ENCODE peak calls at places on chromosomes 12 and 14, in five cellular contexts. A is mesendoderm, G is IMR-90, J is trophoblast cell, S is H1. X is an unnamed sample.

GRCh38 chr12:104353012-104353981 is 49.8 kb downstream of the EID3 start:
- DNase-seq in G (no peak), A (no peak), J (no peak), S (no peak), X (no peak)

GRCh38 chr12:92502417-92503028 is 200.3 kb upstream of the PLEKHG7 start:
- DNase-seq in S (no peak), J (peak), G (no peak), A (peak), X (no peak)

GRCh38 chr12:129821964-129822363 is 81.9 kb downstream of the TMEM132D start:
- DNase-seq in S (no peak), A (no peak), J (no peak), G (no peak), X (no peak)

GRCh38 chr14:29233188-29233587 is 466.6 kb downstream of the FOXG1 start:
- DNase-seq in A (no peak), G (no peak), S (no peak), J (no peak), X (no peak)

GRCh38 chr12:55681142-55682077 is 26.3 kb downstream of the ITGA7 start:
- DNase-seq in J (peak), S (peak), A (peak), G (peak), X (peak)

GRCh38 chr14:73780896-73781295 is 66.7 kb upstream of the PNMA1 start:
- DNase-seq in S (no peak), J (no peak), G (no peak), A (no peak), X (no peak)

GRCh38 chr12:121894633-121895032 is 6.0 kb downstream of the PSMD9 start:
- DNase-seq in J (peak), A (peak), S (no peak), G (peak), X (no peak)

GRCh38 chr14:91511014-91511466 is 930 bp upstream of the PPP4R3A start:
- DNase-seq in S (no peak), G (peak), A (peak), J (no peak), X (peak)

GRCh38 chr12:121811434-121812319 is 7.9 kb downstream of the SETD1B start:
- DNase-seq in J (peak), A (peak), S (no peak), G (peak), X (peak)

GRCh38 chr14:39847852-39848251 is 415.6 kb upstream of the FBXO33 start:
- DNase-seq in G (no peak), J (no peak), A (no peak), S (no peak), X (no peak)

GRCh38 chr12:65720739-65721138 is 103.5 kb upstream of the HMGA2 start:
- DNase-seq in G (no peak), S (no peak), J (no peak), A (no peak), X (no peak)

GRCh38 chr12:114395755-114396152 is 10.2 kb downstream of the TBX5 start:
- DNase-seq in A (peak), S (no peak), J (no peak), G (peak), X (peak)

GRCh38 chr14:98858561-98858960 is 413.4 kb downstream of the BCL11B start:
- DNase-seq in J (no peak), S (no peak), G (no peak), A (no peak), X (no peak)

GRCh38 chr14:59777006-59777579 is 93.5 kb downstream of the RTN1 start:
- DNase-seq in J (no peak), A (no peak), S (no peak), G (no peak), X (no peak)

GRCh38 chr12:574475-575128 is 88.6 kb downstream of the NINJ2 start:
- DNase-seq in S (no peak), A (no peak), G (no peak), J (no peak), X (no peak)

GRCh38 chr14:89058707-89059106 is 234.3 kb downstream of the TTC8 start:
- DNase-seq in S (no peak), J (no peak), A (no peak), G (peak), X (no peak)

GRCh38 chr14:106287506-106287905 is 761.1 kb downstream of the TMEM121 start:
- DNase-seq in G (no peak), J (no peak), A (no peak), S (no peak), X (no peak)

GRCh38 chr14:68696721-68697495 is 96.0 kb downstream of the ZFP36L1 start:
- DNase-seq in A (no peak), S (no peak), J (no peak), G (no peak), X (no peak)

GRCh38 chr14:85010186-85010585 is 519.8 kb upstream of the FLRT2 start:
- DNase-seq in J (no peak), A (no peak), S (no peak), G (no peak), X (no peak)

GRCh38 chr12:109567967-109568366 is 5.3 kb downstream of the MMAB start:
- DNase-seq in S (no peak), A (no peak), G (no peak), J (no peak), X (no peak)

GRCh38 chr12:18546399-18546798 is 191.4 kb downstream of the PLCZ1 start:
- DNase-seq in J (no peak), S (no peak), A (no peak), G (peak), X (no peak)

GRCh38 chr14:92646952-92647461 is 101.4 kb downstream of the LGMN start:
- DNase-seq in J (peak), G (peak), S (no peak), A (no peak), X (no peak)

GRCh38 chr12:42935756-42936155 is 346.2 kb upstream of the PRICKLE1 start:
- DNase-seq in J (no peak), A (no peak), S (no peak), G (peak), X (no peak)

GRCh38 chr14:64879635-64880381 is at the start of gene SPTB:
- DNase-seq in A (peak), J (peak), S (no peak), G (no peak), X (peak)

GRCh38 chr12:13218641-13219040 is 22.1 kb downstream of the EMP1 start:
- DNase-seq in S (no peak), J (no peak), A (no peak), G (no peak), X (no peak)

GRCh38 chr14:34081126-34081575 is 130.3 kb upstream of the EGLN3 start:
- DNase-seq in J (no peak), A (no peak), S (no peak), G (no peak), X (no peak)

GRCh38 chr12:20132818-20133217 is 235.5 kb upstream of the PDE3A start:
- DNase-seq in S (no peak), G (no peak), A (peak), J (no peak), X (no peak)

GRCh38 chr12:42707312-42707711 is 117.8 kb upstream of the PRICKLE1 start:
- DNase-seq in J (no peak), S (no peak), G (no peak), A (no peak), X (no peak)

GRCh38 chr12:98402081-98402480 is 113.3 kb upstream of the TMPO start:
- DNase-seq in G (peak), S (no peak), J (no peak), A (peak), X (no peak)

GRCh38 chr12:66901136-66901932 is 222.5 kb upstream of the GRIP1 start:
- DNase-seq in S (no peak), A (no peak), J (no peak), G (no peak), X (no peak)

GRCh38 chr14:101219896-101220703 is 316.6 kb upstream of the RTL1 start:
- DNase-seq in J (peak), S (no peak), A (no peak), G (no peak), X (no peak)

GRCh38 chr14:99677231-99677891 is 6.7 kb upstream of the CYP46A1 start:
- DNase-seq in A (no peak), S (no peak), G (no peak), J (no peak), X (no peak)

GRCh38 chr12:18135509-18135908 is 45.5 kb upstream of the RERGL start:
- DNase-seq in G (no peak), S (no peak), J (no peak), A (no peak), X (no peak)

GRCh38 chr14:95300002-95300696 is 19.6 kb downstream of the CLMN start:
- DNase-seq in S (no peak), J (no peak), G (no peak), A (no peak), X (no peak)

GRCh38 chr12:91852646-91853045 is 293.0 kb downstream of the BTG1 start:
- DNase-seq in J (no peak), A (no peak), S (no peak), G (no peak), X (no peak)

GRCh38 chr12:95147836-95148235 is 69.4 kb downstream of the FGD6 start:
- DNase-seq in J (no peak), A (peak), S (no peak), G (no peak), X (no peak)

GRCh38 chr14:53954551-53955233 is 1.9 kb downstream of the BMP4 start:
- DNase-seq in S (no peak), G (peak), A (no peak), J (peak), X (no peak)

GRCh38 chr14:80364274-80364673 is 153.0 kb upstream of the DIO2 start:
- DNase-seq in S (no peak), G (peak), A (peak), J (peak), X (no peak)

GRCh38 chr14:50311337-50311973 is 574 bp downstream of the L2HGDH start:
- DNase-seq in J (no peak), S (no peak), A (peak), G (no peak), X (peak)
- H4K8ac ChIP-seq in J (peak), S (no peak), A (no peak), G (peak), X (no peak)

DNA sequence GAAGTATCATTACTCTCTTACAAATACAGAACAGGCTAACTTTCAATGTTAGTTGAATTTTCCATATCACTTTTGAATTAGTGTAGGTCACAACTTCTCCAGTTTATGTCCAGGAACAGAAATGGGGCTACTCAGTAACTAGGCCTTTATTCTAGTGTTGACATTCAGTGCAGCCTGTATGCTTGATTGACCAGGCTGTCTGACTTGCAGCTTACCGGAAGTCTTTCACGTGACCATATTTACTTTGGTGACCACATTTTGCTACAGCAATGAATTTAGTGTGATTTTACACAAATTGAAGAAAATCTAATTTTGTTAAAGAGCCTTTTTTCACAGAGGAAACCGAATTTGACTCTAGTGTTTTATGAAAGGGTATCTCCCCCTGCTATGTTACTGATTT is 12.4 kb downstream of the MTERF2 start:
- DNase-seq in J (no peak), A (no peak), S (no peak), G (no peak), X (no peak)
- H3K9ac ChIP-seq in J (no peak), A (no peak), S (no peak), G (no peak), X (no peak)

GRCh38 chr12:120562906-120563305 is 18.3 kb downstream of the POP5 start:
- DNase-seq in G (no peak), A (no peak), S (no peak), J (no peak), X (no peak)
- H4K8ac ChIP-seq in G (no peak), A (no peak), S (no peak), J (no peak), X (no peak)

GRCh38 chr12:6921996-6922935 is 5.5 kb upstream of the ATN1 start:
- DNase-seq in G (no peak), J (no peak), S (no peak), A (peak), X (no peak)

GRCh38 chr12:6925543-6926279 is 2.0 kb upstream of the ATN1 start:
- DNase-seq in G (peak), J (peak), S (no peak), A (peak), X (peak)

GRCh38 chr12:6923003-6923732 is 4.6 kb upstream of the ATN1 start:
- DNase-seq in G (no peak), S (no peak), A (no peak), J (no peak), X (no peak)

GRCh38 chr12:6925239-6925542 is 2.6 kb upstream of the ATN1 start:
- DNase-seq in S (no peak), J (no peak), G (no peak), A (peak), X (no peak)

DNA sequence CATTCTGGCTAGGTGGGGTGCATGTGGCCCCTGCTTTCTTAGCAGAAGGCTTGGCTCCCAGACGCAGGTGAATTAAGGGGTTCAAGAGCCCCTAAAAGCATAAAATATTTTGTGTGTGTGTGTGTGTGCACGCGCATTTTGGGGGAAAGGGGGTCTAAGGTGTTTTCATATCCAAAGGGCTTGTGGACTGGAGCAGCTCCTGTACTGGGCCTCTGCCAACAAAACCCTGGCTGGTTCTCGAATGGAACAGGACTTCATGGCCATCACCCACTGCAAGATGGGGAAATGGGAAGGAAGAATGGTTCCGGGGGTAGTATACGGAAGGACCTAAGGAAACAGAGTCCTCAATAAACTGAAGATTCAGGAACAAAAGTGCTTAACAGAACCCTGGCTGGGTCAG is 3.9 kb upstream of the ATN1 start:
- DNase-seq in S (no peak), J (no peak), A (no peak), G (no peak), X (no peak)
- H3K9ac ChIP-seq in S (no peak), J (no peak), A (no peak), G (no peak), X (no peak)

GRCh38 chr12:51071663-51072062 is 11.7 kb downstream of the CSRNP2 start:
- DNase-seq in J (peak), A (peak), S (no peak), G (peak), X (no peak)
- H4K8ac ChIP-seq in J (no peak), A (no peak), S (no peak), G (no peak), X (no peak)

DNA sequence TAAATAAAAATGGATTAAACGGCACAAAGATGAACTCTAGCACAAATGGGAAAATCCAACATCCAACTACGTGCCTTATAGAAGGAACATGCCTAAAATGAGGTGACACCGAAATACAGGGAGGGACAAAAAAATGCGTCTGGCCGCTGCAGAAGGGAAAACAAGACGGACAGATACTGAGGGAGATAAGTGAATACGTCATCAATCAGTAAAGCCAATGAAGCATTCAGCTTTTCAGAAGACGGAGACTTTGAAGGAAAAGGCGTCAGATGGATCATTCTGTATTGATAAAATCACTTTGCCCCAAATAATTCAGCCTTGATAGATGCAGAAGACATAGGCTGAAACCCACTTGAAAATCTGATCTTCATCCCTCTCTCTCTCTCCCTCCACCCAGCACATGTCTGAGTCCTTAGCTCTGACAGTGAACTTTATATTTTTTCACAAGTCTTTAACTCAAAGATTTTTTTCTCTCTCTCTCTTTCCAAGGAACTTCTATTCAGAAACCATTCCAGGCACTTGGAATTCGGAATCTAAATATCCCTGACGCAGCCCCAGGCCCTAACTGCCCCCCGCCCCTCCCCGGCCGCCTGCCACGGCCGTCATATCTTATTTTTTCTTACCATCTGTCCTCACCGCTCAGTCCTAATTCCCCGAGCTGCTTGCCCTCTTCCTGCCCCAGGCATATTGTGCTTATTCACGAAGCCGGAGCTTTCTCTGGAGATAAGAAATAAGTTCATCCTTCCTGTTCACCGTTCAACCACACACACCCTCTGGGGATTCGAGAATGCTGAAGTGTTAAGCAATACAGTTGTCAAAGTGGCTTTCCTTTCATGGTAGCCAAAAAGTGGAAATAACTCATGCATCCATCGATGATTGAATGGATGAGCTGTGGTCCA is 35.5 kb upstream of the RFLNA start:
- DNase-seq in S (no peak), G (no peak), J (peak), A (no peak), X (no peak)
- H3K9ac ChIP-seq in S (no peak), G (no peak), J (no peak), A (no peak), X (no peak)

DNA sequence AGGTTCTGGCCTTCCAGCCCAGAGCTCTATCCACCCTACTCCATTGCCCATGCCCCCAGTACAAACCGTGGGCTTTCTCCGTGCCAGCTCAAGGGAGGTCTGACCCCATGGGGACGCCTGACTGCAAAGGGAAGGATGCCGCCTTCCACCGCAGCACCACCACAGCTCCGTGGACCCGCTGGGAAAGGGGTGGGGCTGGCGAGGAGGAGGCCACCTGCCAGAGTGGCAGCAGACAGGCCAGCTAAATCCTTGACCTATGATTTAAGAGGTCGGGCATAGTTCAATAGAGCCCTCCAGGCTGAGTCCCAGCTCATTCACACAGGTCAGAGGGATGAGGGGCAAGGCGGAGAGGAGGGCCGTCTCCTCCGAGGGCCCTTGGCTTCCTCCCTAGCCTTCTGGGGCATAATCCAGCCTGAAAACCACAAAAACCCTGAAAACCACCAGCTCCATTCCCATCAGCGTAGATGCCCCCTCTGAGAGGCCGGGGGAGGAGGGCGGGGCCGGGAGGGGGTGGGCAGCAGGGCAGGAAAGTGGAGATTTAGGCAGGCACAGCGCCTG is 14.9 kb upstream of the FIGNL2 start:
- DNase-seq in G (no peak), J (no peak), S (no peak), A (peak), X (peak)
- H4K8ac ChIP-seq in G (no peak), J (peak), S (peak), A (no peak), X (no peak)

DNA sequence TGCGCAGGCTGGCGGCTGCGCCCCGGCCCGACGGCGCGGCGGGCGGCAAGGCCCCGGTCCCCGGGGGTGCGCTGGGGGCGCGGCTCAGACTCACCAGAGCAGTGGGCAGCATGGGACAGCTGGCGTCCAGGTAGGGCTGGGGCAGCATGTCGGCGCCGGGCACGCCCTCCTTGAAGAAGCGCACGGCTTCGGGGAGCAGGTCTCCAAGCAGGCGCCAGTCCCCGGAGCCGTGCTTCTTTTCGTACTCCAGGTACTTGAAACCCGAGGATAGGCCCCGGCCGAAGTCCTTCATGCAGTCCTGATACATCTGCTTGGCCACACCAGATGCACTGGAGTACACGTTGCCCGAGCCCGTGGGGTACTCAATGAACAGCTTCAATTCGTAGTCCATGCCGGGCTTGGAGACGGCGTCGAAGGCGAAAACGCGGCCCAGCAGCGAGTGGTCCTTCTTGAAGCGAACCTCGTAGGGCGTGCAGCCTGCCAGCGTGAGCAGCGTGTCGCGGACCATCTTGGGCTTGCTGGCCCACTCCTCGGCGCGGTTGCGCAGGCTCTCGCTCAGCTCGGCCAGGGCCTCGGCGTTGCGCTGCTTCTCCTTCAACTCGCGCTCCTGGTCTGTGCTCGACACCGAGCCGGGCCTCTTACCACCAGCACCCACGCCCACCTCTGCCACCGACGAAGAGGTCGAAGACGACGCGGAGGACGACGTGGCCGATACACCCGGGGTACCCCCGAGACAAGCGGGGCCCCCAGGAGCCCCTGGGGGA is 2.2 kb downstream of the IRF2BPL start:
- DNase-seq in A (peak), S (no peak), G (peak), J (peak), X (peak)
- H3K9ac ChIP-seq in A (peak), S (peak), G (peak), J (peak), X (peak)